ENCODE peak calls at places on chromosomes 5 and 9, in six cellular contexts. T is HCT116, E is HepG2, N is H1, L is SK-N-SH, Z is K562. W is an unnamed sample.

GRCh38 chr5:173775692-173776135 is 112.4 kb upstream of the CPEB4 start:
- DNase-seq in T (no peak), E (no peak), N (no peak), L (no peak), Z (no peak), W (no peak)

GRCh38 chr5:6822556-6823343 is 109.5 kb downstream of the TENT4A start:
- DNase-seq in T (no peak), E (no peak), N (no peak), L (no peak), Z (no peak), W (no peak)

GRCh38 chr5:75648712-75649111 is 37.5 kb downstream of the ANKDD1B start:
- DNase-seq in T (no peak), E (peak), N (no peak), L (no peak), Z (peak), W (no peak)

GRCh38 chr5:157785781-157786180 is 42.3 kb downstream of the LSM11 start:
- DNase-seq in T (no peak), E (no peak), N (no peak), L (no peak), Z (no peak), W (no peak)

GRCh38 chr5:126004636-126005035 is 418.6 kb upstream of the GRAMD2B start:
- DNase-seq in T (no peak), E (no peak), N (no peak), L (no peak), Z (no peak), W (no peak)

GRCh38 chr5:129905467-129906176 is 1.4 kb downstream of the CHSY3 start:
- DNase-seq in T (no peak), E (no peak), N (peak), L (no peak), Z (no peak), W (no peak)

GRCh38 chr5:14864181-14864812 is 7.3 kb downstream of the ANKH start:
- DNase-seq in T (no peak), E (no peak), N (no peak), L (no peak), Z (no peak), W (peak)

GRCh38 chr9:127974002-127974768 is 6.6 kb downstream of the EEIG1 start:
- DNase-seq in T (no peak), E (no peak), N (no peak), L (peak), Z (no peak), W (no peak)

GRCh38 chr5:168723037-168723436 is 143.9 kb upstream of the PANK3 start:
- DNase-seq in T (no peak), E (no peak), N (no peak), L (no peak), Z (no peak), W (no peak)

GRCh38 chr9:108671794-108672193 is 184.0 kb downstream of the ACTL7B start:
- DNase-seq in T (no peak), E (no peak), N (no peak), L (no peak), Z (no peak), W (no peak)

GRCh38 chr5:147290261-147290660 is 55.4 kb downstream of the STK32A start:
- DNase-seq in T (no peak), E (no peak), N (no peak), L (no peak), Z (no peak), W (no peak)

GRCh38 chr5:175821790-175822211 is 49.6 kb upstream of the CPLX2 start:
- DNase-seq in T (peak), E (no peak), N (no peak), L (no peak), Z (no peak), W (no peak)

GRCh38 chr5:57277085-57277484 is 103.2 kb downstream of the GPBP1 start:
- DNase-seq in T (peak), E (no peak), N (no peak), L (peak), Z (peak), W (no peak)

GRCh38 chr5:135891804-135892203 is 3.8 kb downstream of the IL9 start:
- DNase-seq in T (no peak), E (no peak), N (no peak), L (no peak), Z (peak), W (no peak)

GRCh38 chr5:31235381-31235780 is 41.9 kb downstream of the CDH6 start:
- DNase-seq in T (no peak), E (no peak), N (no peak), L (no peak), Z (no peak), W (no peak)

GRCh38 chr9:114507726-114508125 is 2.5 kb upstream of the WHRN start:
- DNase-seq in T (no peak), E (peak), N (no peak), L (no peak), Z (peak), W (no peak)

GRCh38 chr5:179298181-179298993 is 46.9 kb downstream of the ADAMTS2 start:
- DNase-seq in T (no peak), E (no peak), N (no peak), L (no peak), Z (no peak), W (no peak)

GRCh38 chr5:91136271-91136670 is 246.8 kb downstream of the ARRDC3 start:
- DNase-seq in T (peak), E (no peak), N (no peak), L (no peak), Z (no peak), W (peak)

GRCh38 chr5:148922606-148923005 is 96.2 kb downstream of the ADRB2 start:
- DNase-seq in T (no peak), E (no peak), N (no peak), L (no peak), Z (no peak), W (no peak)

GRCh38 chr9:31574006-31574750 is 810.3 kb upstream of the ACO1 start:
- DNase-seq in T (no peak), E (no peak), N (no peak), L (no peak), Z (no peak), W (no peak)

GRCh38 chr5:2112128-2112808 is 229.5 kb upstream of the IRX4 start:
- DNase-seq in T (no peak), E (no peak), N (no peak), L (no peak), Z (no peak), W (no peak)

GRCh38 chr5:109028608-109029299 is 281.1 kb downstream of the FER start:
- DNase-seq in T (no peak), E (peak), N (no peak), L (no peak), Z (no peak), W (no peak)

GRCh38 chr5:1526151-1526631 is 2.4 kb upstream of the LPCAT1 start:
- DNase-seq in T (no peak), E (no peak), N (peak), L (no peak), Z (no peak), W (no peak)

GRCh38 chr5:8905021-8905420 is 640.9 kb downstream of the SEMA5A start:
- DNase-seq in T (no peak), E (no peak), N (no peak), L (no peak), Z (no peak), W (no peak)

GRCh38 chr5:42514759-42515158 is 91.5 kb downstream of the GHR start:
- DNase-seq in T (no peak), E (peak), N (no peak), L (no peak), Z (peak), W (no peak)

GRCh38 chr9:137900584-137901310 is 23.2 kb downstream of the CACNA1B start:
- DNase-seq in T (no peak), E (no peak), N (no peak), L (no peak), Z (no peak), W (no peak)

GRCh38 chr9:9231946-9232345 is 1380.9 kb downstream of the PTPRD start:
- DNase-seq in T (no peak), E (no peak), N (no peak), L (no peak), Z (no peak), W (no peak)

GRCh38 chr5:120771181-120771580 is 307.1 kb downstream of the PRR16 start:
- DNase-seq in T (no peak), E (no peak), N (no peak), L (no peak), Z (no peak), W (no peak)

GRCh38 chr5:139710370-139711066 is 62.4 kb downstream of the CXXC5 start:
- DNase-seq in T (no peak), E (peak), N (peak), L (peak), Z (peak), W (no peak)

DNA sequence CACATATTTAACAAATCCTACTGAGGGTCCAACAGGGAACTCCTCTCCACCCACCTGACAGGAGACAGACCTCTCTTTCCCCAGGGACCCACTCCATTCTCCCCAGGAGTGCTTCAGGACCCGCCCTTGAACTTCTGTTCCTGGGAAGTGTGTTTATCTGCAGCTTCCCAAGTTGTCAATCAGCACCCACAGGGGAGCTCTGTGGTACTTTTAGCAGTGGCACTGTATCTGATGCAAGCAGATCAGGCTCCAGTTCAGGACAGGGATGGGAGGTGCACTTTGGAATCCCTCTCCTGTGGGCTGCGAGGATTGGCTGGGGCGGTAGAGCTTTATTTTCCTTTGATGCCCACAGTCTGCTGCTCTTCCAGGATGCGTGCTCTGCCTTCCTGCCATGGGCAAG is 8.7 kb downstream of the GALNT10 start:
- DNase-seq in T (no peak), E (peak), N (no peak), L (no peak), Z (peak), W (no peak)
- TF ChIP-seq SIN3A in T (no peak), E (no peak), N (no peak), L (no peak), Z (no peak), W (no peak)

GRCh38 chr9:7145361-7146069 is 387.7 kb downstream of the KDM4C start:
- DNase-seq in T (no peak), E (no peak), N (no peak), L (no peak), Z (no peak), W (no peak)

GRCh38 chr9:7146582-7146981 is 388.8 kb downstream of the KDM4C start:
- DNase-seq in T (no peak), E (no peak), N (no peak), L (peak), Z (no peak), W (no peak)

GRCh38 chr9:7147136-7148090 is 389.6 kb downstream of the KDM4C start:
- DNase-seq in T (no peak), E (no peak), N (no peak), L (no peak), Z (no peak), W (no peak)

GRCh38 chr9:7143801-7144200 is 386.0 kb downstream of the KDM4C start:
- DNase-seq in T (no peak), E (no peak), N (no peak), L (no peak), Z (no peak), W (no peak)

GRCh38 chr9:7144265-7145046 is 386.7 kb downstream of the KDM4C start:
- DNase-seq in T (no peak), E (no peak), N (no peak), L (no peak), Z (no peak), W (no peak)
- TF ChIP-seq SIN3A in T (no peak), E (no peak), N (no peak), L (no peak), Z (no peak), W (no peak)

GRCh38 chr9:74770508-74771261 is 117.0 kb downstream of the TRPM6 start:
- DNase-seq in T (peak), E (peak), N (peak), L (peak), Z (peak), W (peak)
- TF ChIP-seq SIN3A in T (no peak), E (no peak), N (no peak), L (no peak), Z (no peak), W (no peak)

GRCh38 chr5:67011422-67011821 is 185.2 kb downstream of the CD180 start:
- DNase-seq in T (no peak), E (no peak), N (no peak), L (no peak), Z (no peak), W (no peak)
- TF ChIP-seq SIN3A in T (no peak), E (no peak), N (no peak), L (no peak), Z (no peak), W (no peak)

DNA sequence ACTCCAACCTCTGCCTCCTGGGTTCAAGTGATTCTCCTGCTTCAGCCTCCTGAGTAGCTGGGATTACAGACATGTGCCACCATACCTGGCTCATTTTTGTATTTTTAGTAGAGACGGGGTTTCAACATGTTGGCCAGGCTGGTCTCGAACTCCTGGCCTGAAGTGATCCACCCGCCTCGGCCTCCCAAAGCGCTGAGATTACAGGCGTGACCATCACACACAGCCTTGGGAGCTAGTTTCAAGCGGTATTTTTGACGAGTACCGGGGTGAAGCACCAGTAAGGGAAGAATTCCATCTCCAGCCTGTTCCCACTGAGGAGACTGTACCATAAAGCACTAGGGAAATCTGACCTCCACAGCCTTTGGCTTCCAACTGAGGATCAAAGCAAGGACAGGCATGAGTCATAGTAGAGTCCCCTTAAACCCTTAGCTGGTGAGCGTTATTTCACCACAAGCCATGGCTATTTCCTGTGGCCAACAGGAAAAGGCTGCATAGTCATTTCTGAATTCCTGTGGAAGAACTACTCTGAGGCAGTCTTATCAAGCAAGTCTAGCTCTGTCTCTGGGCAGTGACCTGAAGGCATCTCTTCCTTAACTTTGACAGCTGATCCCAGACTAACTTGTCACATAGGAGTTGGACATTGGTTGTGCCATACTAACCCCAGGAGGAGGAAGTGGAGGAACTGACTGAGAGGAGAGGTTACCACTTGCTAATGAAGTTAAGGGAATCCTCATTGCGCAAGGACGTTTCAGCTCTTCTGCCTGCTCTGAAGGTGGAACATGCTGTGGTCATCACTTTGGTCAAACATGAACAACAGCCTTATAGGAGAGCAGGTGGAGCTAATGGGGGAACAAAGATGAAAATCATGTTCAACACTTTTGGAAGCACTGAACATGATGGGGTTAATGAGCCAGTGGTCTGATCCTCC is 85.8 kb upstream of the DMRT1 start:
- DNase-seq in T (peak), E (peak), N (peak), L (no peak), Z (no peak), W (no peak)
- TF ChIP-seq SIN3A in T (no peak), E (no peak), N (no peak), L (no peak), Z (no peak), W (no peak)

GRCh38 chr5:17223375-17224185 is 6.1 kb downstream of the BASP1 start:
- DNase-seq in T (no peak), E (no peak), N (no peak), L (no peak), Z (no peak), W (no peak)
- TF ChIP-seq SIN3A in T (no peak), E (no peak), N (peak), L (no peak), Z (no peak), W (no peak)

DNA sequence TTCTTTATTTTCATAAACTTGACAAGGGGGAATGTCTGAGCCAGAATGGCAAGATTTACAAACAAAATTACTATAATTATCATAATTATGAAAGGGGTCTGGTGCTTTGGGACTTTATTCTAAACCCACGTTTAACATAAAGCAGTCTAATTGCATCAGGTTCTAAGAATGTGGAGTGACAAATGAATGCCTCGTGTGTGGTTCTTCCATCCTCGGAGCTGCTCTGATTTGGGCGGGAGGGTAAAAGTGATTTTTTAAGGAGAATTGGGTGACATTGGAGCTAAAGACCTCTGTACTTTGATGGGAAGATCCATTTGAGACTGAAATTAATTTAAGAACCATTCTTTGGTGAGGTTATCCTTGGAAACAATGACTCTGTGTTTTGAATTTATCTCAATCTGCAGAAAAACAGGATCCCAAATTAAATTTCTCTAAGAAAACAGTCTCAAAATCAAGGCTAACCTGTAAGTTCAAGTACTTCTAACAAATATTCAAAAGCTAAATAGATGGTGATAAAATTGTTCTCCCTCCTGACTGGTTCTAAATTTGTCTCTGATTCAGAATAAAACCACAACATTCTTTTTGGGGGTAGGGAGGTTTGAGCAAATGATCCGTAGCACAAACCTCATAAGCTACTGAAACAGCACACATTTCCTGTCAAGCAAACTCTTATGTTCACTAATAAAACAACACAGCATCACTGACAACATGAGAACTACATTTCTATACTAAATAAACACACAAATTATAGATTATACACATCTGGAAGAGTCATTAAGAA is 85.4 kb downstream of the DCP2 start:
- DNase-seq in T (no peak), E (no peak), N (no peak), L (peak), Z (no peak), W (no peak)
- TF ChIP-seq SIN3A in T (no peak), E (no peak), N (no peak), L (no peak), Z (no peak), W (no peak)

DNA sequence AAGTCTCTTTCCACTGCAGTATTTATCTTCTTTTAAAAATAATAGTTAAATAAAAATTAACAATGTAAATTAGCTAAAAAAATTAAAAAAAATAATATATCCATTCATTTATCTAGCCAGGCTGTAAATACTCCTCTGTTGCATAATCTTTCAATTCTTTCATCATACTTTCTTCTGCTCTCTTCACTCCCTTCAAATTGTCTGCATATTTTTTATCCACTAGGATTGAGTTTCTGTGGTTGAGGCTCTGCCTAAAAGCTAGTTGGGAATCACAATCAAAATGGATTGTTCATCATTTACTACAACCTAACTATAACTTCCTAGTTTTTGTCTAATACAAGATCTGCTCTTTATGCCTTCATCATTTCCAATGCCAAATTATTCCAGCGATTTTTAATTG is 182.2 kb downstream of the PDE4D start:
- DNase-seq in T (no peak), E (no peak), N (no peak), L (no peak), Z (no peak), W (no peak)
- TF ChIP-seq SIN3A in T (no peak), E (no peak), N (no peak), L (no peak), Z (no peak), W (no peak)